ENCODE peak calls at places on chromosomes 3 and 15, in nine cellular contexts. W, G, J, N, K, A, Q, L and D are unnamed samples.
A peak's percentile ranks its signal among the peaks of the same experiment; 100 is the strongest.

GRCh38 chr15:77311618-77312398 is 108.1 kb downstream of the PEAK1 start:
- DNase-seq in J (peak; percentile 52), L (no peak), W (no peak), A (no peak), Q (no peak), G (no peak), K (no peak), N (no peak), D (no peak)

GRCh38 chr3:43894176-43895049 is 203.7 kb downstream of the ABHD5 start:
- DNase-seq in L (peak; percentile 66), K (peak; percentile 66), N (peak; percentile 15), Q (peak; percentile 46), W (peak; percentile 71), J (no peak), G (peak; percentile 73), A (no peak), D (no peak)

GRCh38 chr3:99651561-99651960 is 13.2 kb downstream of the COL8A1 start:
- DNase-seq in G (peak; percentile 81), L (no peak), N (no peak), J (peak; percentile 82), A (no peak), K (no peak), W (peak; percentile 90), Q (peak; percentile 46), D (peak; percentile 38)

GRCh38 chr3:59212128-59212764 is 162.4 kb upstream of the CFAP20DC start:
- DNase-seq in W (no peak), A (no peak), K (no peak), N (no peak), G (peak; percentile 53), J (peak; percentile 86), Q (no peak), L (no peak), D (no peak)

GRCh38 chr15:60591491-60592385 is 112.8 kb upstream of the ICE2 start:
- DNase-seq in A (peak; percentile 86), Q (peak; percentile 69), J (no peak), W (peak; percentile 85), L (peak; percentile 26), K (peak; percentile 69), G (no peak), N (peak; percentile 42), D (no peak)

GRCh38 chr3:164612751-164613150 is 465.5 kb downstream of the SI start:
- DNase-seq in A (no peak), G (no peak), L (no peak), W (no peak), N (no peak), Q (no peak), K (no peak), J (no peak), D (no peak)

GRCh38 chr15:98772895-98773294 is 124.6 kb downstream of the IGF1R start:
- DNase-seq in N (no peak), A (no peak), L (no peak), K (no peak), J (no peak), G (no peak), W (no peak), Q (no peak), D (no peak)

GRCh38 chr3:195873971-195874370 is 34.4 kb downstream of the TNK2 start:
- DNase-seq in A (no peak), J (peak; percentile 54), Q (no peak), L (no peak), G (no peak), N (no peak), W (peak; percentile 74), K (no peak), D (no peak)

GRCh38 chr15:73751896-73752816 is 995 bp downstream of the INSYN1 start:
- DNase-seq in N (no peak), W (no peak), G (no peak), L (peak; percentile 16), K (no peak), J (no peak), A (no peak), Q (no peak), D (no peak)
- TF ChIP-seq CTCF in N (no peak), W (no peak), G (no peak), L (no peak), K (no peak), J (no peak), A (no peak), Q (no peak), D (no peak)

DNA sequence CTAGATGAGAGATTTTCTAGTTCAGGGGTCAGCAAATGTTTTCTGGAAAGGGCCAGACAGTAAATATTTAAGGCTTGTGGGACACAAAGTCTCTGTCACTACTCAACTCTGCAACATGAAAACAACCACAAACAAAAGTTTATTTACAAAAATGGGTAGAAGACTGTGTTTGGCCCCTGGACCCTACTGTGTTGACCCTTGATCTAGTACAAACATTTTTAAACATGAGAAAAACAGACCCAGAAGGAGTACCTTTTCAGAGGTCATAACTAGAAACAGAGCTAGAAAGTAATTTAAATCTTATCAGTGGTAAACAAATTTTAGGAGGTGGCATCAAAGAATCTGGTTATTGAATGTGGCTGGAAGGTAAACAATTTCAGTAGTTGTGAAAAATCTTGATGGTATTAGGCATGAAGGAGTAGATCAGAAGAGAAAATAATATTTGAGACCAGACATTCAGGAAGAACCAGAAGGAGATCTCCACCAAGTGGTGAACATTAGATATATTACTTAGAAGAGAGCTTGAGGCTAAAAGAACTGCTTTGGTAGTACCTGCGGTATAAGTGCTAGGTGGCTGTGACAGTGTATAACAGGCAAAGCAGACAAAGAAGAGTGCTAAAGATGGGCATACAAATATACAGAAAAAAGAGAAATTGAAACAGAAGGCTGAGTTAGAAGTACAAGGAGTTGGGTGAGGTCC is 101.7 kb downstream of the NR1I2 start:
- DNase-seq in N (no peak), W (no peak), G (no peak), A (no peak), K (no peak), Q (no peak), L (no peak), J (no peak), D (no peak)
- TF ChIP-seq CTCF in N (no peak), W (no peak), G (no peak), A (no peak), K (no peak), Q (no peak), L (peak; percentile 39), J (peak; percentile 44), D (no peak)

DNA sequence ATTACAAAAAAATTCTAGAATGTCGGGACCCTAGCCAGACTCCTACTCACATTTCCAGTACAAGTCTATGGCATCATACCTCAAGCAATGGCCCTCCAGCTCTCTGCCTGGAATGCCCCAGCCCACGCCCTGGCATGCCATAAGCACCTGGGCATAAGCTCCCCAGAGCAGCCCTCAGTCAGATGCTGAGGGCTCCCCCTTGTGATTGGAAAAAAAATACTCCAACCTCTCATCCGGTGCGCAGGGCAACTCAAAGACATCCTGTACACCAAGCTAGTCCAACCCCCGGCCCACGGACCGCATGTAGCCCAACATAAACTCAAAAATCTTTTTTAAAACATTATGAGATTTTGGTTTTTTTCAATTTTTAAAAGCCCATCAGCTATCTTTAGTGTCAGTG is 115.4 kb downstream of the NEK10 start:
- DNase-seq in K (peak; percentile 32), J (peak; percentile 81), L (peak; percentile 4), W (no peak), A (no peak), N (peak; percentile 3), G (peak; percentile 51), Q (no peak), D (no peak)
- TF ChIP-seq CTCF in K (no peak), J (peak; percentile 86), L (peak; percentile 50), W (no peak), A (peak; percentile 68), N (peak; percentile 38), G (peak; percentile 53), Q (peak; percentile 32), D (no peak)

DNA sequence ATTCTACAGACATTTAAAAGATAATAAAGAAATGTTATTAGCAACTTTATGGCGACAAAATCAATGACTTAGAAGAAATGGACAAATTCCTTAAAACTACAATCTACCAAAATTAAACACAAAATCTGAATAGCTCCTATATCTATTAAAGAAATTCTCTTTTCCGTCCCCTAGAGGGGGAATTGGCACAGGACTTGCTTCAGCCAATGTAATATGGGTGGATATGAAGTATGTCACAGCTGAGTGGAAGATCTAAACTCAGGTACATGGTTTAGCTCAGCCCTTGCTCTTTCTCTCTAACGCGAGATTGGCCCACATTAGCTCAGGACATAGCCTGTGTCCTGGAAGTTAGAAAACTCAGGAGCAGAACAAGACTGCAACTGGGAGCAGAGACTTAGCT is 79.3 kb downstream of the DNAH12 start:
- DNase-seq in A (no peak), L (no peak), N (no peak), J (peak; percentile 53), Q (no peak), G (peak; percentile 16), K (no peak), W (no peak), D (no peak)
- TF ChIP-seq CTCF in A (peak; percentile 26), L (peak; percentile 36), N (no peak), J (peak; percentile 58), Q (no peak), G (peak; percentile 26), K (no peak), W (no peak), D (no peak)